ENCODE peak calls at places on chromosomes 13 and 19, in eight cellular contexts. One of them, this sample, is unnamed.

GRCh38 chr13:80386592-80386991 is 45.7 kb upstream of the SPRY2 start:
- DNase-seq in AG20443: no peak
- DNase-seq in ascending aorta: no peak
- DNase-seq in hypothalamus: no peak
- DNase-seq in activated T-helper 1 cell treated with Interleukin-2 at 50 U/mL for 16 hours: no peak
- DNase-seq in iris pigment epithelial cell: no peak
- DNase-seq in kidney glomerular epithelial cell: no peak
- DNase-seq in stimulated activated naive B cell treated with anti-CD40 and anti-IgM and Interleukin-4, amounts not matched to agents 10 μg/mL and 1 μg/mL and 100 μg/mL, for 72 hours: no peak
- DNase-seq in this sample: no peak

GRCh38 chr13:92513672-92514071 is 712.9 kb upstream of the GPC6 start:
- DNase-seq in iris pigment epithelial cell: peak; percentile 19
- DNase-seq in AG20443: no peak
- DNase-seq in ascending aorta: no peak
- DNase-seq in stimulated activated naive B cell treated with anti-CD40 and anti-IgM and Interleukin-4, amounts not matched to agents 10 μg/mL and 1 μg/mL and 100 μg/mL, for 72 hours: no peak
- DNase-seq in hypothalamus: no peak
- DNase-seq in kidney glomerular epithelial cell: no peak
- DNase-seq in activated T-helper 1 cell treated with Interleukin-2 at 50 U/mL for 16 hours: no peak
- DNase-seq in this sample: no peak

GRCh38 chr13:110712081-110712848 is 1.2 kb upstream of the ING1 start:
- DNase-seq in AG20443: peak; percentile 94
- DNase-seq in kidney glomerular epithelial cell: peak; percentile 62
- DNase-seq in hypothalamus: peak; percentile 95
- DNase-seq in ascending aorta: peak; percentile 92
- DNase-seq in activated T-helper 1 cell treated with Interleukin-2 at 50 U/mL for 16 hours: peak; percentile 90
- DNase-seq in iris pigment epithelial cell: peak; percentile 81
- DNase-seq in stimulated activated naive B cell treated with anti-CD40 and anti-IgM and Interleukin-4, amounts not matched to agents 10 μg/mL and 1 μg/mL and 100 μg/mL, for 72 hours: peak; percentile 85
- DNase-seq in this sample: peak; percentile 95

GRCh38 chr13:42373048-42373812 is 101.3 kb downstream of the AKAP11 start:
- DNase-seq in activated T-helper 1 cell treated with Interleukin-2 at 50 U/mL for 16 hours: no peak
- DNase-seq in iris pigment epithelial cell: no peak
- DNase-seq in hypothalamus: no peak
- DNase-seq in ascending aorta: no peak
- DNase-seq in kidney glomerular epithelial cell: no peak
- DNase-seq in AG20443: no peak
- DNase-seq in stimulated activated naive B cell treated with anti-CD40 and anti-IgM and Interleukin-4, amounts not matched to agents 10 μg/mL and 1 μg/mL and 100 μg/mL, for 72 hours: no peak
- DNase-seq in this sample: no peak

GRCh38 chr19:4980087-4980486 is 11.2 kb downstream of the KDM4B start:
- DNase-seq in activated T-helper 1 cell treated with Interleukin-2 at 50 U/mL for 16 hours: no peak
- DNase-seq in AG20443: no peak
- DNase-seq in hypothalamus: no peak
- DNase-seq in ascending aorta: no peak
- DNase-seq in kidney glomerular epithelial cell: peak; percentile 14
- DNase-seq in iris pigment epithelial cell: no peak
- DNase-seq in stimulated activated naive B cell treated with anti-CD40 and anti-IgM and Interleukin-4, amounts not matched to agents 10 μg/mL and 1 μg/mL and 100 μg/mL, for 72 hours: no peak
- DNase-seq in this sample: no peak

GRCh38 chr13:55190996-55191395 is 1949.7 kb upstream of the PRR20A start:
- DNase-seq in iris pigment epithelial cell: no peak
- DNase-seq in stimulated activated naive B cell treated with anti-CD40 and anti-IgM and Interleukin-4, amounts not matched to agents 10 μg/mL and 1 μg/mL and 100 μg/mL, for 72 hours: no peak
- DNase-seq in AG20443: no peak
- DNase-seq in hypothalamus: no peak
- DNase-seq in kidney glomerular epithelial cell: no peak
- DNase-seq in activated T-helper 1 cell treated with Interleukin-2 at 50 U/mL for 16 hours: no peak
- DNase-seq in ascending aorta: no peak
- DNase-seq in this sample: no peak

GRCh38 chr13:68176486-68176885 is 946.4 kb upstream of the PCDH9 start:
- DNase-seq in AG20443: no peak
- DNase-seq in stimulated activated naive B cell treated with anti-CD40 and anti-IgM and Interleukin-4, amounts not matched to agents 10 μg/mL and 1 μg/mL and 100 μg/mL, for 72 hours: no peak
- DNase-seq in kidney glomerular epithelial cell: peak; percentile 87
- DNase-seq in hypothalamus: no peak
- DNase-seq in iris pigment epithelial cell: peak; percentile 84
- DNase-seq in activated T-helper 1 cell treated with Interleukin-2 at 50 U/mL for 16 hours: no peak
- DNase-seq in ascending aorta: no peak
- DNase-seq in this sample: no peak

GRCh38 chr13:39095500-39095899 is 57.2 kb downstream of the NHLRC3 start:
- DNase-seq in ascending aorta: no peak
- DNase-seq in activated T-helper 1 cell treated with Interleukin-2 at 50 U/mL for 16 hours: no peak
- DNase-seq in AG20443: no peak
- DNase-seq in hypothalamus: no peak
- DNase-seq in stimulated activated naive B cell treated with anti-CD40 and anti-IgM and Interleukin-4, amounts not matched to agents 10 μg/mL and 1 μg/mL and 100 μg/mL, for 72 hours: no peak
- DNase-seq in kidney glomerular epithelial cell: no peak
- DNase-seq in iris pigment epithelial cell: no peak
- DNase-seq in this sample: no peak

GRCh38 chr19:1168877-1169791 is 4.9 kb downstream of the SBNO2 start:
- DNase-seq in iris pigment epithelial cell: peak; percentile 77
- DNase-seq in activated T-helper 1 cell treated with Interleukin-2 at 50 U/mL for 16 hours: no peak
- DNase-seq in stimulated activated naive B cell treated with anti-CD40 and anti-IgM and Interleukin-4, amounts not matched to agents 10 μg/mL and 1 μg/mL and 100 μg/mL, for 72 hours: no peak
- DNase-seq in AG20443: peak; percentile 80
- DNase-seq in kidney glomerular epithelial cell: peak; percentile 83
- DNase-seq in ascending aorta: no peak
- DNase-seq in hypothalamus: no peak
- DNase-seq in this sample: no peak

GRCh38 chr13:47175172-47175806 is 278.4 kb upstream of the HTR2A start:
- DNase-seq in iris pigment epithelial cell: peak; percentile 71
- DNase-seq in stimulated activated naive B cell treated with anti-CD40 and anti-IgM and Interleukin-4, amounts not matched to agents 10 μg/mL and 1 μg/mL and 100 μg/mL, for 72 hours: no peak
- DNase-seq in activated T-helper 1 cell treated with Interleukin-2 at 50 U/mL for 16 hours: no peak
- DNase-seq in kidney glomerular epithelial cell: no peak
- DNase-seq in AG20443: peak; percentile 47
- DNase-seq in hypothalamus: no peak
- DNase-seq in ascending aorta: no peak
- DNase-seq in this sample: no peak

GRCh38 chr13:76836311-76836710 is 49.9 kb downstream of the KCTD12 start:
- DNase-seq in stimulated activated naive B cell treated with anti-CD40 and anti-IgM and Interleukin-4, amounts not matched to agents 10 μg/mL and 1 μg/mL and 100 μg/mL, for 72 hours: no peak
- DNase-seq in iris pigment epithelial cell: peak; percentile 31
- DNase-seq in hypothalamus: no peak
- DNase-seq in AG20443: no peak
- DNase-seq in activated T-helper 1 cell treated with Interleukin-2 at 50 U/mL for 16 hours: no peak
- DNase-seq in ascending aorta: no peak
- DNase-seq in kidney glomerular epithelial cell: peak; percentile 39
- DNase-seq in this sample: no peak

This sample was measured in frontal cortex.